ENCODE peak calls at places on chromosomes 7 and 10, in seven cellular contexts. P is caudate nucleus, N is colonic mucosa, Z is breast epithelium, Q is upper lobe of right lung, D is HL-60, I is mammary epithelial cell. G is an unnamed sample.

GRCh38 chr10:33287112-33287511 is 47.4 kb downstream of the NRP1 start:
- DNase-seq in P (no peak), N (no peak), Z (no peak), Q (no peak), D (no peak), I (no peak), G (no peak)

GRCh38 chr10:178208-178607 is 43.0 kb downstream of the ZMYND11 start:
- DNase-seq in P (no peak), N (no peak), Z (no peak), Q (no peak), D (no peak), I (peak; percentile 19), G (no peak)

GRCh38 chr7:7795736-7796135 is 77.3 kb upstream of the RPA3 start:
- DNase-seq in P (no peak), N (no peak), Z (no peak), Q (no peak), D (no peak), I (peak; percentile 78), G (no peak)

GRCh38 chr10:33800986-33801385 is 466.5 kb upstream of the NRP1 start:
- DNase-seq in P (no peak), N (no peak), Z (no peak), Q (no peak), D (no peak), I (no peak), G (no peak)

GRCh38 chr10:69573056-69573806 is at the start of gene NEUROG3:
- DNase-seq in P (no peak), N (no peak), Z (no peak), Q (no peak), D (peak; percentile 6), I (no peak), G (no peak)

GRCh38 chr7:129257168-129257567 is 32.3 kb downstream of the AHCYL2 start:
- DNase-seq in P (no peak), N (no peak), Z (no peak), Q (no peak), D (no peak), I (no peak), G (no peak)

GRCh38 chr7:12827219-12827821 is 139.9 kb downstream of the ARL4A start:
- DNase-seq in P (no peak), N (no peak), Z (no peak), Q (no peak), D (no peak), I (no peak), G (no peak)

GRCh38 chr10:76080406-76080805 is 649.0 kb downstream of the LRMDA start:
- DNase-seq in P (no peak), N (no peak), Z (no peak), Q (no peak), D (no peak), I (peak; percentile 26), G (no peak)

GRCh38 chr10:24382979-24383663 is 174.2 kb downstream of the KIAA1217 start:
- DNase-seq in P (no peak), N (peak; percentile 63), Z (peak; percentile 93), Q (no peak), D (no peak), I (peak; percentile 96), G (no peak)

GRCh38 chr10:25933653-25934608 is at the start of gene MYO3A:
- DNase-seq in P (no peak), N (no peak), Z (no peak), Q (no peak), D (no peak), I (no peak), G (no peak)

GRCh38 chr10:49837096-49837495 is 75.0 kb upstream of the OGDHL start:
- DNase-seq in P (no peak), N (no peak), Z (no peak), Q (no peak), D (no peak), I (no peak), G (no peak)

GRCh38 chr10:110007171-110007700 is 548 bp upstream of the ADD3 start:
- DNase-seq in P (no peak), N (peak; percentile 68), Z (no peak), Q (no peak), D (no peak), I (no peak), G (peak; percentile 41)

GRCh38 chr10:78906734-78907385 is 161.9 kb upstream of the ZMIZ1 start:
- DNase-seq in P (no peak), N (no peak), Z (no peak), Q (peak; percentile 19), D (no peak), I (no peak), G (no peak)

GRCh38 chr10:28769147-28769604 is 91.9 kb downstream of the BAMBI start:
- DNase-seq in P (no peak), N (no peak), Z (no peak), Q (no peak), D (no peak), I (no peak), G (no peak)

GRCh38 chr7:5699951-5700384 is 81.5 kb downstream of the RNF216 start:
- DNase-seq in P (peak; percentile 61), N (no peak), Z (peak; percentile 57), Q (no peak), D (no peak), I (peak; percentile 42), G (no peak)

GRCh38 chr7:5827755-5828154 is 46.3 kb upstream of the RNF216 start:
- DNase-seq in P (no peak), N (peak; percentile 36), Z (no peak), Q (no peak), D (no peak), I (no peak), G (no peak)

GRCh38 chr10:35463105-35463867 is 127.0 kb downstream of the CCNY start:
- DNase-seq in P (no peak), N (no peak), Z (no peak), Q (no peak), D (no peak), I (no peak), G (no peak)

GRCh38 chr7:2709553-2710165 is 21.7 kb downstream of the AMZ1 start:
- DNase-seq in P (no peak), N (peak; percentile 76), Z (peak; percentile 25), Q (peak; percentile 87), D (peak; percentile 77), I (peak; percentile 48), G (no peak)

GRCh38 chr10:48556713-48557112 is 48.2 kb downstream of the ARHGAP22 start:
- DNase-seq in P (no peak), N (no peak), Z (no peak), Q (no peak), D (no peak), I (no peak), G (no peak)

GRCh38 chr10:79437111-79437814 is 8.2 kb downstream of the ZCCHC24 start:
- DNase-seq in P (no peak), N (no peak), Z (no peak), Q (peak; percentile 36), D (no peak), I (peak; percentile 78), G (no peak)

GRCh38 chr7:107147464-107148214 is 21.2 kb upstream of the HBP1 start:
- DNase-seq in P (no peak), N (no peak), Z (no peak), Q (no peak), D (no peak), I (peak; percentile 17), G (no peak)

GRCh38 chr7:82153776-82154175 is 289.8 kb downstream of the CACNA2D1 start:
- DNase-seq in P (no peak), N (no peak), Z (no peak), Q (no peak), D (no peak), I (no peak), G (no peak)
- H3K27ac ChIP-seq in P (no peak overlapping the region), N (no peak overlapping the region), Z (no peak overlapping the region), Q (no peak overlapping the region), D (no peak overlapping the region), I (no peak overlapping the region), G (no peak overlapping the region)

DNA sequence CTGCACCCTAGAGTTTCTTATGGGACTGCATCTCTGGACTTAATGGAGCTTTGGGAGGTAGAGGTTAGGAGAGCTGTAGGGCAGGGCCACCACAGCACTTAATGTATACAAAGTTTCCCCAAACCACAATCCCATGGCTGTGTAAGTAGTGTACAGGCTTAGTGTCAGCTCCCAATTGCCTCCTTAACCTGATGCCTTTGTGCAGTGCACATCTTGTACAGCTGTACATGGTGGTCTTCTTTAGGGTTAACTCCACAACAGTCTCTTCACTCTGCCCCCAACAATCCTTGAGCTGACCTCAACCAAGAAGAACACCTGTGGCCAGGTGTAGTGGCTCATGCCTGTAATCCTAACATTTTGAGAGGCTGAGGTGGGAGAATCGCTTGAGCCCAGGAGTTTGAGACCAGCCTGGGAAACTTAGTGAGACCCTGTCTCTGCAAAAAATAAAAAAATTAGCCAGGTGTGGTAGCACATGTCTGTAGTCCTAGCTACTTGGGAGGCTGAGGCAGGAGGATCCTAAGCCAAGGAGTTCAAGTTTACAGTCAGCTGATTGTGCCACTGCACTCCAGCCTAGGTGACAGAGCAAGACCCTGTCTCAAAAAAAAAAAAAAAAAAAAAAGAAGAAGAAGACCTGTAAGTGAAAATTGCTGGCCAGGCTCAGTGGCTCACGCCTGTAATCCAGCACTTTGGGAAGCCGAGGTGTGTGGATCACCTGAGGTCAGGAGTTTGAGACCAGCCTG is 6.8 kb downstream of the PLAU start:
- DNase-seq in P (no peak), N (no peak), Z (no peak), Q (no peak), D (no peak), I (peak; percentile 69), G (no peak)
- H3K27ac ChIP-seq in P (no peak overlapping the region), N (no peak overlapping the region), Z (peak overlapping the region; percentile 74), Q (no peak overlapping the region), D (peak overlapping the region; percentile 65), I (no peak overlapping the region), G (peak overlapping the region; percentile 56)

DNA sequence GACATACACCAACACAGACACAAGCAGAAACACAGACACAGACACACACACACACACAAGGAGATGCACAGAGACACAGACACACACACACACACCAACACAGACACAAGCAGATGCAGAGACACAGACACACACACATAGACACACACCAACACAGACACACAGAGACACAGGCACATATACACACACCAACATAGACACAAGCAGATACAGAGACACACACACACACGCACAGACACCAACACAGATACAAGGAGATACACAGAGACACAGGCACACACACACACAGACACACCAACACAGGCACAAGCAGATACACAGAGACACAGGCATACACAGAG is 347.2 kb upstream of the KLF6 start:
- DNase-seq in P (no peak), N (no peak), Z (no peak), Q (no peak), D (no peak), I (no peak), G (no peak)
- H3K27ac ChIP-seq in P (no peak overlapping the region), N (no peak overlapping the region), Z (no peak overlapping the region), Q (peak overlapping the region; percentile 9), D (no peak overlapping the region), I (peak overlapping the region; percentile 85), G (no peak overlapping the region)

GRCh38 chr7:123624527-123625183 is 23.0 kb downstream of the ASB15 start:
- DNase-seq in P (no peak), N (peak; percentile 39), Z (no peak), Q (peak; percentile 67), D (no peak), I (peak; percentile 6), G (no peak)

GRCh38 chr7:123622660-123623386 is 21.2 kb downstream of the ASB15 start:
- DNase-seq in P (no peak), N (peak; percentile 19), Z (no peak), Q (no peak), D (no peak), I (no peak), G (no peak)

GRCh38 chr7:123627859-123628258 is 26.2 kb downstream of the ASB15 start:
- DNase-seq in P (no peak), N (no peak), Z (no peak), Q (no peak), D (no peak), I (no peak), G (no peak)

GRCh38 chr7:123621707-123622106 is 20.1 kb downstream of the ASB15 start:
- DNase-seq in P (no peak), N (no peak), Z (no peak), Q (no peak), D (no peak), I (no peak), G (no peak)

GRCh38 chr7:123625254-123625653 is 23.6 kb downstream of the ASB15 start:
- DNase-seq in P (no peak), N (no peak), Z (no peak), Q (no peak), D (no peak), I (no peak), G (no peak)
- H3K27ac ChIP-seq in P (no peak overlapping the region), N (no peak overlapping the region), Z (no peak overlapping the region), Q (no peak overlapping the region), D (no peak overlapping the region), I (no peak overlapping the region), G (no peak overlapping the region)

G was measured in esophagus squamous epithelium.